ENCODE peak calls at places on chromosomes 16 and 17, in ten cellular contexts. J is naive thymus-derived CD8-positive, alpha-beta T cell; Y is fibroblast of mammary gland; V is posterior cingulate gyrus; L is kidney glomerular epithelial cell; X is GM13976; W is tibial artery; N is stimulated activated CD4-positive, alpha-beta T cell treated with anti-CD3 and anti-CD28 coated beads, Interleukin-4, amount 100 ng/mL, for 4 hours; F is activated gamma-delta T cell; M is coronary artery. Q is an unnamed sample.

GRCh38 chr17:21756856-21757619 is 64.7 kb downstream of the KCNJ18 start:
- DNase-seq in W (no peak), Y (no peak), X (no peak), N (no peak), F (no peak), L (no peak), M (no peak), V (no peak), J (no peak), Q (no peak)

GRCh38 chr17:34299918-34300600 is 14.5 kb downstream of the CCL11 start:
- DNase-seq in V (no peak), L (peak), J (no peak), W (no peak), M (peak), F (no peak), X (no peak), N (no peak), Y (peak), Q (no peak)

GRCh38 chr17:48254896-48255295 is 147.3 kb downstream of the SNX11 start:
- DNase-seq in J (no peak), W (no peak), L (no peak), F (no peak), N (no peak), Y (peak), X (no peak), M (no peak), V (no peak), Q (no peak)

GRCh38 chr17:49480833-49481615 is 14.1 kb upstream of the NGFR start:
- DNase-seq in V (no peak), M (no peak), X (no peak), W (no peak), F (no peak), N (no peak), J (no peak), Y (no peak), L (no peak), Q (no peak)

GRCh38 chr16:30092373-30093010 is 768 bp upstream of the TBX6 start:
- DNase-seq in X (peak), L (no peak), J (no peak), N (peak), M (no peak), W (peak), Y (peak), F (peak), V (peak), Q (peak)

GRCh38 chr17:28033972-28034714 is 8.3 kb upstream of the NLK start:
- DNase-seq in F (no peak), J (no peak), W (no peak), Y (peak), X (no peak), L (no peak), M (no peak), N (no peak), V (peak), Q (no peak)

GRCh38 chr17:42288985-42289862 is 926 bp downstream of the STAT5A start:
- DNase-seq in F (peak), M (peak), W (no peak), J (peak), V (no peak), Y (no peak), X (peak), L (no peak), N (peak), Q (peak)

GRCh38 chr16:48384982-48385271 is 286 bp downstream of the SIAH1 start:
- DNase-seq in F (no peak), V (no peak), M (no peak), Y (no peak), J (no peak), X (peak), W (no peak), L (no peak), N (no peak), Q (no peak)

GRCh38 chr17:28760987-28761562 is 17.3 kb downstream of the TRAF4 start:
- DNase-seq in L (no peak), N (no peak), J (no peak), M (no peak), F (no peak), W (no peak), V (peak), Y (peak), X (no peak), Q (peak)

GRCh38 chr17:59668816-59669215 is 38.4 kb downstream of the PTRH2 start:
- DNase-seq in J (no peak), V (no peak), F (no peak), Y (peak), N (no peak), X (no peak), M (no peak), W (no peak), L (peak), Q (no peak)

GRCh38 chr17:37708616-37709212 is 36.1 kb downstream of the HNF1B start:
- DNase-seq in J (no peak), L (peak), N (no peak), X (no peak), W (no peak), V (no peak), M (no peak), F (no peak), Y (peak), Q (peak)

GRCh38 chr17:77696151-77696719 is 262.3 kb upstream of the TNRC6C start:
- DNase-seq in Y (no peak), V (no peak), F (no peak), L (no peak), N (no peak), J (no peak), X (no peak), W (no peak), M (peak), Q (no peak)

GRCh38 chr16:49594706-49595534 is 221.3 kb downstream of the C16orf78 start:
- DNase-seq in F (no peak), J (no peak), X (no peak), Y (no peak), M (peak), W (no peak), V (no peak), N (no peak), L (no peak), Q (no peak)

GRCh38 chr17:80512233-80512632 is 32.4 kb upstream of the RPTOR start:
- DNase-seq in X (no peak), F (no peak), Y (peak), M (no peak), N (no peak), L (no peak), V (no peak), J (no peak), W (no peak), Q (no peak)

GRCh38 chr17:1229354-1229890 is 40.8 kb upstream of the BHLHA9 start:
- DNase-seq in F (peak), Y (no peak), M (no peak), L (no peak), W (peak), N (peak), X (peak), V (peak), J (peak), Q (peak)

GRCh38 chr16:11264155-11264832 is 4.8 kb downstream of the TNP2 start:
- DNase-seq in L (no peak), Y (no peak), M (no peak), V (no peak), J (no peak), N (no peak), F (no peak), X (peak), W (no peak), Q (peak)

GRCh38 chr16:63938661-63939060 is 1183.2 kb downstream of the CDH11 start:
- DNase-seq in J (no peak), F (no peak), Y (peak), L (no peak), W (no peak), N (no peak), V (no peak), M (no peak), X (no peak), Q (no peak)

GRCh38 chr17:42422958-42423712 is at the start of gene CAVIN1:
- DNase-seq in X (peak), M (peak), W (peak), J (no peak), F (no peak), Y (peak), V (peak), N (peak), L (peak), Q (peak)

GRCh38 chr17:80631142-80632045 is 86.8 kb downstream of the RPTOR start:
- DNase-seq in L (no peak), N (no peak), V (no peak), Y (no peak), W (no peak), X (no peak), F (no peak), J (no peak), M (no peak), Q (no peak)

GRCh38 chr17:29168079-29168758 is 12.0 kb downstream of the MYO18A start:
- DNase-seq in M (no peak), J (no peak), W (no peak), F (no peak), N (no peak), Y (no peak), L (no peak), X (no peak), V (no peak), Q (no peak)

GRCh38 chr17:34135841-34136240 is 119.2 kb upstream of the CCL2 start:
- DNase-seq in V (no peak), W (no peak), F (no peak), J (no peak), N (no peak), M (no peak), Y (no peak), X (no peak), L (no peak), Q (no peak)